ENCODE peak calls at places on chromosomes 4 and X, in five cellular contexts. L, O, Y, X and Q are unnamed samples.

GRCh38 chr4:25779021-25779420 is 83.8 kb downstream of the SEL1L3 start:
- DNase-seq in L (no peak), O (no peak), Y (no peak), X (peak), Q (no peak)

GRCh38 chr4:132493476-132493875 is 655.6 kb upstream of the PCDH10 start:
- DNase-seq in L (no peak), O (no peak), Y (no peak), X (no peak), Q (no peak)

GRCh38 chr4:187929024-187929423 is 66.5 kb upstream of the ZFP42 start:
- DNase-seq in L (no peak), O (no peak), Y (peak), X (no peak), Q (no peak)

GRCh38 chrX:119015407-119016242 is 41.2 kb downstream of the LONRF3 start:
- DNase-seq in L (peak), O (no peak), Y (no peak), X (peak), Q (peak)

GRCh38 chr4:159292137-159292896 is 189.4 kb downstream of the RAPGEF2 start:
- DNase-seq in L (no peak), O (no peak), Y (no peak), X (no peak), Q (no peak)

GRCh38 chr4:44221407-44221806 is 227.2 kb downstream of the KCTD8 start:
- DNase-seq in L (no peak), O (no peak), Y (no peak), X (peak), Q (no peak)

GRCh38 chr4:1285790-1286553 is 3.7 kb upstream of the MAEA start:
- DNase-seq in L (no peak), O (peak), Y (peak), X (no peak), Q (peak)

GRCh38 chr4:11869471-11869870 is 440.8 kb upstream of the HS3ST1 start:
- DNase-seq in L (no peak), O (no peak), Y (peak), X (no peak), Q (no peak)

GRCh38 chrX:101029665-101030064 is 22.2 kb downstream of the TRMT2B start:
- DNase-seq in L (no peak), O (no peak), Y (no peak), X (no peak), Q (no peak)

GRCh38 chrX:135973025-135973547 is 702 bp downstream of the MMGT1 start:
- DNase-seq in L (no peak), O (no peak), Y (no peak), X (no peak), Q (peak)

GRCh38 chr4:46844325-46844917 is 64.6 kb downstream of the COX7B2 start:
- DNase-seq in L (peak), O (peak), Y (peak), X (peak), Q (peak)

GRCh38 chr4:109214622-109215350 is 87.7 kb downstream of the COL25A1 start:
- DNase-seq in L (no peak), O (no peak), Y (no peak), X (peak), Q (no peak)

GRCh38 chr4:47842985-47843384 is 5.1 kb upstream of the CORIN start:
- DNase-seq in L (no peak), O (no peak), Y (no peak), X (no peak), Q (no peak)

GRCh38 chrX:131812847-131813825 is 210.0 kb upstream of the STK26 start:
- DNase-seq in L (peak), O (peak), Y (no peak), X (peak), Q (no peak)

GRCh38 chr4:184653650-184654049 is 4.1 kb downstream of the PRIMPOL start:
- DNase-seq in L (no peak), O (no peak), Y (no peak), X (peak), Q (no peak)

GRCh38 chrX:109585488-109585887 is 39.5 kb downstream of the KCNE5 start:
- DNase-seq in L (no peak), O (no peak), Y (no peak), X (no peak), Q (no peak)

GRCh38 chr4:120139392-120139791 is 72.7 kb upstream of the MAD2L1 start:
- DNase-seq in L (no peak), O (no peak), Y (no peak), X (peak), Q (no peak)

GRCh38 chr4:1636490-1637211 is 47.5 kb downstream of the FAM53A start:
- DNase-seq in L (no peak), O (no peak), Y (no peak), X (no peak), Q (no peak)

GRCh38 chrX:13036896-13037295 is 7.5 kb downstream of the FAM9C start:
- DNase-seq in L (no peak), O (no peak), Y (no peak), X (no peak), Q (no peak)

GRCh38 chrX:154596290-154596929 is 11.5 kb downstream of the CTAG1A start:
- DNase-seq in L (no peak), O (peak), Y (peak), X (peak), Q (no peak)

GRCh38 chrX:87299563-87300160 is 217.9 kb upstream of the KLHL4 start:
- DNase-seq in L (no peak), O (no peak), Y (peak), X (peak), Q (peak)

GRCh38 chrX:65932173-65933084 is 107.5 kb downstream of the VSIG4 start:
- DNase-seq in L (no peak), O (no peak), Y (peak), X (no peak), Q (peak)

GRCh38 chrX:70039758-70040157 is 10.0 kb downstream of the AWAT2 start:
- DNase-seq in L (no peak), O (no peak), Y (no peak), X (no peak), Q (no peak)

GRCh38 chrX:70041993-70042392 is 7.7 kb downstream of the AWAT2 start:
- DNase-seq in L (no peak), O (no peak), Y (no peak), X (no peak), Q (no peak)

GRCh38 chrX:70044541-70045245 is 5.0 kb downstream of the AWAT2 start:
- DNase-seq in L (no peak), O (no peak), Y (no peak), X (no peak), Q (no peak)

GRCh38 chrX:70043685-70044084 is 6.1 kb downstream of the AWAT2 start:
- DNase-seq in L (no peak), O (no peak), Y (no peak), X (no peak), Q (no peak)

GRCh38 chrX:70042399-70043371 is 7.1 kb downstream of the AWAT2 start:
- DNase-seq in L (no peak), O (no peak), Y (no peak), X (no peak), Q (no peak)
- H2AFZ ChIP-seq in L (no peak), O (no peak), Y (no peak), X (no peak), Q (no peak)

DNA sequence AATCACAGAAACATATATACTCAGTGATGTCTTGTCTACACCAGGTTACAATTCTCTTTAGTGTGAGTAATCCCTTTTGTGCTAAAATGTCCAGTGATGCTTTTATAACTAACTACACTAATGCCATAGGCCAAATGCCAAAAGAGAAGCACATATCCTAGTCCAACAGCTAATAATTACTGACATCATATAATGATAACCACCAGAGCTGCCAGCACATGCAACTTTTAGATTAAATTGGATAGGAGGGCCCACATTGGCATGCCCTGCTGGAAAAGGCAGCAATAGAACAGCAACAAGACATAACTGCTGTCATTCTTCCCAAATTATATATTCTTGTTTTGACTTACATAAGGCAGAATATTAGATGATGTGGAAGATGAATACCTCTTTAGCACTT is 238.8 kb downstream of the KCNIP4 start:
- DNase-seq in L (no peak), O (no peak), Y (no peak), X (no peak), Q (no peak)
- H3K27ac ChIP-seq in L (no peak), O (no peak), Y (no peak), X (no peak), Q (no peak)

GRCh38 chr4:149029056-149029651 is 586.9 kb upstream of the NR3C2 start:
- DNase-seq in L (no peak), O (no peak), Y (no peak), X (peak), Q (peak)

GRCh38 chr4:149031399-149031798 is 589.2 kb upstream of the NR3C2 start:
- DNase-seq in L (no peak), O (no peak), Y (peak), X (peak), Q (peak)
- TF ChIP-seq CTCF in L (peak), O (peak), Y (peak), X (peak), Q (peak)

GRCh38 chrX:113390531-113390930 is 549.9 kb upstream of the AMOT start:
- DNase-seq in L (no peak), O (no peak), Y (no peak), X (no peak), Q (no peak)

GRCh38 chrX:113391875-113392274 is 551.2 kb upstream of the AMOT start:
- DNase-seq in L (no peak), O (no peak), Y (no peak), X (no peak), Q (no peak)

GRCh38 chrX:113389846-113390245 is 549.2 kb upstream of the AMOT start:
- DNase-seq in L (no peak), O (no peak), Y (no peak), X (no peak), Q (no peak)

DNA sequence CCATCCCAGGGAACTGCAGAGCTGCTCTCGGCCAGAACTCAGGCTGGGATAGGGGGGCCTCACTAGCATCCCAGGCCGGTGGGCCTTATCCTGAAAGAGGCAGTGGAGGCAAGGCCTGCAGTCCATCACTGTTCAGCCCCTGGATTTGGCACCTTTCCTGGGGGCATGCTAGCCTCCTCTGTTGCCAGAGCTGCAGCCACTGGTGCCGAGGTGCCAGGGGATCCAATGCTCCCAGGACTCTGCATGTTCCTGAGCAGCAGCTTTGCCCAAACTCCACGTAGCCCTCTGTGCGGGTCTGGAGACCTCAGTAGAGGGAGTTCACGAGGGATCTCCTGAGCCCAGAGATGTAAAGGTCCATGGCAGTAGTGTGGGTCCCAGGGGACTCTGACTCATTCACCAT is 551.7 kb upstream of the AMOT start:
- DNase-seq in L (no peak), O (no peak), Y (no peak), X (no peak), Q (no peak)
- H2AFZ ChIP-seq in L (no peak), O (no peak), Y (no peak), X (no peak), Q (no peak)

GRCh38 chrX:20267924-20268701 is 1.4 kb upstream of the RPS6KA3 start:
- DNase-seq in L (no peak), O (peak), Y (peak), X (peak), Q (no peak)

GRCh38 chrX:20271186-20271585 is 4.5 kb upstream of the RPS6KA3 start:
- DNase-seq in L (no peak), O (no peak), Y (no peak), X (no peak), Q (no peak)

GRCh38 chrX:20269848-20270556 is 3.3 kb upstream of the RPS6KA3 start:
- DNase-seq in L (no peak), O (no peak), Y (no peak), X (peak), Q (no peak)

GRCh38 chrX:20271730-20272129 is 5.0 kb upstream of the RPS6KA3 start:
- DNase-seq in L (no peak), O (no peak), Y (no peak), X (no peak), Q (no peak)

GRCh38 chrX:20270557-20270880 is 3.8 kb upstream of the RPS6KA3 start:
- DNase-seq in L (no peak), O (no peak), Y (no peak), X (no peak), Q (no peak)
- H3K27ac ChIP-seq in L (no peak), O (no peak), Y (no peak), X (no peak), Q (no peak)